ENCODE peak calls at places on chromosome 12, in ten cellular contexts. S is A549, V is heart left ventricle, L is esophagus squamous epithelium, N is lower leg skin, G is IMR-90, O is breast epithelium, D is K562, I is upper lobe of left lung, X is NB4. C is an unnamed sample.

GRCh38 chr12:9127936-9128663 is 12.4 kb upstream of the A2M start:
- DNase-seq in L (no peak), I (peak; percentile 64), N (no peak), S (no peak), X (no peak), D (no peak), O (no peak), V (no peak), G (no peak), C (no peak)

GRCh38 chr12:32305163-32305562 is 94.2 kb upstream of the FGD4 start:
- DNase-seq in L (no peak), G (peak; percentile 50), N (no peak), O (no peak), D (no peak), S (peak; percentile 15), I (no peak), X (peak; percentile 63), V (no peak), C (no peak)

GRCh38 chr12:31970199-31970598 is 11.0 kb downstream of the RESF1 start:
- DNase-seq in D (no peak), V (no peak), X (no peak), L (no peak), N (no peak), S (peak; percentile 21), G (no peak), I (no peak), O (no peak), C (no peak)

GRCh38 chr12:22275847-22276246 is 58.7 kb downstream of the ST8SIA1 start:
- DNase-seq in V (peak; percentile 84), S (peak; percentile 13), I (peak; percentile 15), N (peak; percentile 98), O (peak; percentile 97), X (no peak), D (no peak), G (peak; percentile 99), L (peak; percentile 25), C (peak; percentile 38)

GRCh38 chr12:131494141-131494733 is 216.7 kb upstream of the SFSWAP start:
- DNase-seq in V (no peak), N (peak; percentile 57), S (no peak), L (no peak), O (no peak), D (no peak), G (no peak), X (no peak), I (peak; percentile 73), C (no peak)

GRCh38 chr12:105485321-105485910 is 154.9 kb downstream of the C12orf75 start:
- DNase-seq in S (no peak), D (no peak), N (peak; percentile 75), G (peak; percentile 65), I (no peak), L (no peak), X (no peak), V (peak; percentile 46), O (no peak), C (peak; percentile 37)

GRCh38 chr12:12586879-12587675 is 24.4 kb upstream of the DUSP16 start:
- DNase-seq in X (no peak), L (no peak), D (no peak), O (peak; percentile 36), V (no peak), I (no peak), G (no peak), S (no peak), N (no peak), C (no peak)

GRCh38 chr12:100951756-100952155 is 157.2 kb downstream of the ANO4 start:
- DNase-seq in X (no peak), V (no peak), G (no peak), O (no peak), N (no peak), I (no peak), L (no peak), D (no peak), S (no peak), C (no peak)

GRCh38 chr12:118357327-118358007 is 15.2 kb downstream of the TAOK3 start:
- DNase-seq in N (peak; percentile 81), D (peak; percentile 69), S (peak; percentile 56), X (peak; percentile 93), L (no peak), V (no peak), G (peak; percentile 65), O (no peak), I (no peak), C (no peak)

GRCh38 chr12:126726481-126727217 is 1540.3 kb upstream of the TMEM132C start:
- DNase-seq in L (no peak), G (no peak), X (no peak), V (no peak), N (no peak), S (no peak), D (no peak), O (no peak), I (peak; percentile 81), C (no peak)

GRCh38 chr12:79775355-79776073 is 84.8 kb upstream of the PAWR start:
- DNase-seq in V (no peak), N (no peak), G (no peak), I (no peak), O (no peak), D (no peak), X (no peak), L (no peak), S (no peak), C (no peak)

GRCh38 chr12:39239484-39240143 is 203.3 kb downstream of the KIF21A start:
- DNase-seq in I (no peak), X (no peak), L (no peak), G (no peak), O (no peak), S (no peak), V (no peak), D (no peak), N (no peak), C (no peak)

GRCh38 chr12:88300931-88301330 is 158.8 kb downstream of the TMTC3 start:
- DNase-seq in S (no peak), I (no peak), O (no peak), G (peak; percentile 32), L (no peak), N (no peak), D (no peak), X (no peak), V (no peak), C (no peak)

GRCh38 chr12:4116251-4117111 is 157.1 kb upstream of the CCND2 start:
- DNase-seq in O (peak; percentile 38), G (peak; percentile 82), N (peak; percentile 49), L (no peak), I (no peak), S (no peak), D (no peak), V (no peak), X (no peak), C (peak; percentile 39)

GRCh38 chr12:88393017-88393767 is 187.1 kb downstream of the KITLG start:
- DNase-seq in L (no peak), S (no peak), I (no peak), O (no peak), D (no peak), V (no peak), G (peak; percentile 35), X (peak; percentile 56), N (no peak), C (no peak)

GRCh38 chr12:121804417-121805111 is 755 bp downstream of the SETD1B start:
- DNase-seq in S (no peak), L (no peak), X (peak; percentile 87), N (peak; percentile 88), D (no peak), O (no peak), G (no peak), I (peak; percentile 92), V (no peak), C (peak; percentile 40)
- TF ChIP-seq POLR2A in S (no peak), L (no peak), X (no peak), N (no peak), D (no peak), O (no peak), G (no peak), I (no peak), V (no peak), C (no peak)

GRCh38 chr12:112409064-112409905 is at the start of gene RPL6:
- DNase-seq in O (peak; percentile 82), G (peak; percentile 94), I (peak; percentile 59), X (peak; percentile 98), D (peak; percentile 78), S (peak; percentile 96), V (peak; percentile 76), N (peak; percentile 93), L (peak; percentile 51), C (peak; percentile 68)
- TF ChIP-seq POLR2A in O (peak; percentile 58), G (peak; percentile 97), I (peak; percentile 79), X (peak; percentile 99), D (peak; percentile 99), S (peak; percentile 95), V (no peak), N (peak; percentile 2), L (peak; percentile 76), C (peak; percentile 90)

DNA sequence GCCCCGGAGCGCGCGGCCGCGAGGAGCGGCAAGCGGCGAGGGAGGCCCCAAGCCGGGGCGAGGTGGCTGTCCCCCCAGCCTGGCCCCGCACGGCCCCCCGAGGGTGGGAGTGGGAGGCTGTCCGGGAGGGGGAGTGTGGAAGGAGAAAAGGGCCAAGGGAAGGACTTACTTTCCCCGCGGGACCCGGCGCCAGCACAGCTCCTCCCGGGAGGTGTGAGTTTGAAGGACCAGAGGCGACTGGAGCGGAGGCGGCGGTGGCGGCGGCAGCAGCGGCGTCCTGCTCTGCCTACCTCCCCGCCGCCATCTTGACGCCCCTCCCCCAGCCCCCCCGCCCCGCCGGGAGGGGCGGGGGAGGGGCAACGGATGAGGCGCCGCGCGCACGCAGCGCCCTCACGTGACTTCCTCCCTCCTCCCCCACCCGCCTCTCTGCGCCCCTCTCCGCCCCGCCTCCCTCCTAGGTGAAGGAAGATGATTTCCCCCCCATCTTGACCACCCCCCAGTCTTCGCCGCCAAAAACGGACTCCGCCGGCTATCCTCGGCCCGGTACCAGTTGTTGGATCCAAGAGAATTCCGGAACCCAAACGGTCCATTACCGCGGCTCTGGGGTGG is at the start of gene SBNO1:
- DNase-seq in L (peak; percentile 73), V (peak; percentile 93), S (peak; percentile 83), O (peak; percentile 88), G (peak; percentile 85), X (peak; percentile 95), D (peak; percentile 94), N (peak; percentile 98), I (peak; percentile 97), C (peak; percentile 73)
- TF ChIP-seq POLR2A in L (peak; percentile 87), V (no peak), S (peak; percentile 86), O (peak; percentile 55), G (peak; percentile 81), X (peak; percentile 72), D (peak; percentile 65), N (peak; percentile 77), I (peak; percentile 44), C (peak; percentile 83)

DNA sequence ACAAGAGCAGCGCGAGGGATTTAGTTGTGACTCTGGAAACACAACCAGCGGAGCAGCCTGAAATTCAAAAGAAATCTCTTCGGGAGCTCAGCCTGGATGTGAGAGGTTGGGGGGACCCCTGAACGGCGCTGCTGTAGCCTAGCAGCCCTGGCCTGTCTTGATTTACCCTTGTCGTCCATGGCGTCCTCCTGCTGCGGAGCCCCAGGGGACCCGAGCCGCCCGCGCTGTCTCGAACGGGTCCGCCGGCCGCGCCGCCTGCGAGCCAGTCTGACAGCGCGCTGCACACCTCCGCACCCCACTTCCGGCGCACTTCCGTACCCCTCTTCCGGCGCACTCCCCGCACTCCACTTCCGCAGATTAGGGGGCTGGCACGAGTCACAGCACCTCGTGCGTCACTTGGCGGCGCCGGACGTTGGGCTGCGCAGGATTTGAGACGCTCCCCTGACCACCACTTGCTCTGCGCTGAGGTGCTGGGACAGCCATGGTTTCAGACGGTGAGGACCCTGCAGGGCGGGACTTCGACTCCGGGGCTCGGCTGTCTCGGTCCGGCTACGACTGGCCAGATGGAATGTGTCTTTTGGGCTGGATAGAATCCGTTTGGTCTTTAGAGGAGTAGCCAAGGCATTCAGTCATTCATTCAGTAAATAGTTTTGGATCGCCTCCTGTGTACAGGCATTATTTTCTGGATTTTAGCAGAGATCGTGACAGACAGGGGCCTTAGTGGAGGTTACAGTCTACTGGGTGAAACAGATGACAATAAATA is at the start of the genes EIF2B1 and GTF2H3:
- DNase-seq in X (peak; percentile 100), G (peak; percentile 96), N (peak; percentile 99), V (peak; percentile 97), O (peak; percentile 94), I (peak; percentile 99), L (peak; percentile 81), D (peak; percentile 92), S (peak; percentile 99), C (peak; percentile 96)
- TF ChIP-seq POLR2A in X (peak; percentile 99), G (peak; percentile 95), N (no peak), V (no peak), O (peak; percentile 57), I (peak; percentile 79), L (peak; percentile 70), D (peak; percentile 99), S (peak; percentile 92), C (peak; percentile 80)

C was measured in H54.